ENCODE peak calls at places on chromosome 1, in nine cellular contexts. D is posterior cingulate gyrus, J is iris pigment epithelial cell, I is astrocyte of the spinal cord, W is RKO, E is GM23338, R is iPS-NIHi11, S is activated T-cell treated with anti-CD3 and anti-CD28 coated beads for 1 hour, H is Daoy. N is an unnamed sample.

GRCh38 chr1:67700692-67701410 is 15.8 kb downstream of the GADD45A start:
- DNase-seq in S (no peak), D (no peak), W (peak), I (peak), E (peak), H (peak), R (peak), J (peak), N (peak)

GRCh38 chr1:205208805-205209204 is 2.7 kb downstream of the DSTYK start:
- DNase-seq in E (no peak), W (no peak), I (no peak), D (no peak), J (no peak), S (no peak), H (no peak), R (no peak), N (no peak)

GRCh38 chr1:42946120-42947009 is 12.3 kb downstream of the SLC2A1 start:
- DNase-seq in S (no peak), J (no peak), H (no peak), W (no peak), E (no peak), I (no peak), R (no peak), D (no peak), N (no peak)

GRCh38 chr1:85576642-85577420 is 3.7 kb upstream of the CCN1 start:
- DNase-seq in E (peak), D (peak), H (peak), W (peak), S (no peak), R (peak), I (peak), J (peak), N (peak)

GRCh38 chr1:58754683-58755467 is 29.0 kb downstream of the JUN start:
- DNase-seq in H (no peak), D (no peak), E (no peak), W (no peak), R (no peak), J (no peak), I (no peak), S (no peak), N (no peak)

GRCh38 chr1:38526046-38526445 is 333.5 kb downstream of the RRAGC start:
- DNase-seq in W (no peak), H (no peak), J (no peak), I (no peak), S (no peak), E (no peak), R (no peak), D (no peak), N (no peak)

GRCh38 chr1:147266381-147266780 is 23.9 kb downstream of the CHD1L start:
- DNase-seq in S (no peak), W (no peak), D (no peak), R (no peak), I (no peak), H (no peak), E (no peak), J (no peak), N (no peak)

GRCh38 chr1:153795934-153796785 is 21.0 kb downstream of the SLC27A3 start:
- DNase-seq in J (no peak), W (no peak), D (no peak), H (no peak), E (no peak), R (no peak), I (no peak), S (no peak), N (no peak)

GRCh38 chr1:19009882-19010321 is 53.4 kb upstream of the IFFO2 start:
- DNase-seq in W (peak), H (peak), D (no peak), R (peak), E (peak), J (peak), I (peak), S (no peak), N (peak)

GRCh38 chr1:46551597-46552095 is at the start of gene KNCN:
- DNase-seq in I (no peak), D (no peak), R (no peak), E (no peak), S (no peak), J (no peak), H (no peak), W (no peak), N (no peak)

GRCh38 chr1:7117599-7118281 is 332.5 kb downstream of the CAMTA1 start:
- DNase-seq in I (peak), H (peak), D (no peak), S (no peak), E (peak), R (peak), J (peak), W (peak), N (peak)

GRCh38 chr1:118862755-118863154 is 125.4 kb downstream of the TBX15 start:
- DNase-seq in D (no peak), R (no peak), S (no peak), H (peak), W (no peak), E (no peak), J (no peak), I (peak), N (peak)

GRCh38 chr1:225877570-225877969 is 4.6 kb downstream of the TMEM63A start:
- DNase-seq in H (no peak), J (peak), W (peak), D (peak), I (peak), E (peak), R (peak), S (no peak), N (peak)

GRCh38 chr1:145927916-145928647 is 798 bp upstream of the RBM8A start:
- DNase-seq in R (no peak), D (no peak), S (no peak), I (no peak), E (no peak), W (no peak), H (no peak), J (no peak), N (no peak)

GRCh38 chr1:224057461-224058199 is 56.3 kb upstream of the FBXO28 start:
- DNase-seq in D (no peak), H (no peak), I (no peak), R (no peak), S (no peak), E (no peak), W (no peak), J (no peak), N (peak)

GRCh38 chr1:216045400-216045799 is 377.8 kb downstream of the USH2A start:
- DNase-seq in I (peak), J (peak), S (no peak), E (no peak), H (peak), W (peak), R (no peak), D (no peak), N (peak)

GRCh38 chr1:182428043-182428442 is 21.9 kb upstream of the RGSL1 start:
- DNase-seq in H (no peak), D (no peak), J (no peak), W (no peak), S (no peak), E (no peak), R (no peak), I (no peak), N (no peak)

GRCh38 chr1:59195151-59195550 is 101.7 kb upstream of the FGGY start:
- DNase-seq in I (peak), J (peak), D (no peak), H (no peak), R (no peak), E (no peak), W (no peak), S (no peak), N (no peak)

GRCh38 chr1:47325530-47325929 is 8.1 kb upstream of the CMPK1 start:
- DNase-seq in I (no peak), E (no peak), R (no peak), W (peak), J (peak), H (no peak), S (no peak), D (no peak), N (peak)

GRCh38 chr1:148353461-148354283 is 129.4 kb downstream of the PPIAL4G start:
- DNase-seq in D (no peak), R (peak), W (no peak), J (peak), E (peak), S (no peak), H (peak), I (peak), N (peak)

GRCh38 chr1:164607351-164607750 is 48.4 kb downstream of the PBX1 start:
- DNase-seq in E (no peak), H (no peak), J (no peak), D (no peak), S (no peak), R (no peak), I (no peak), W (no peak), N (no peak)

N was measured in kidney tubule cell.